ENCODE peak calls at places on chromosomes 5 and 9, in nine cellular contexts. One of them, this sample, is unnamed.

GRCh38 chr9:115262477-115262876 is 144.5 kb upstream of the TNC start:
- DNase-seq in nephron progenitor cell: no peak
- DNase-seq in H54: peak
- DNase-seq in endothelial cell: no peak
- DNase-seq in activated CD4-positive, alpha-beta T cell treated with anti-CD3 and anti-CD28 coated beads, Interleukin-2, amount 50 U/mL, for 48 hours: no peak
- DNase-seq in NCI-H1092: peak
- DNase-seq in T-helper 2 cell: no peak
- DNase-seq in CD8-positive, alpha-beta T cell: no peak
- DNase-seq in posterior vena cava: no peak
- DNase-seq in this sample: no peak

GRCh38 chr9:121026768-121027167 is 23.3 kb downstream of the C5 start:
- DNase-seq in nephron progenitor cell: no peak
- DNase-seq in H54: no peak
- DNase-seq in endothelial cell: no peak
- DNase-seq in activated CD4-positive, alpha-beta T cell treated with anti-CD3 and anti-CD28 coated beads, Interleukin-2, amount 50 U/mL, for 48 hours: no peak
- DNase-seq in NCI-H1092: no peak
- DNase-seq in T-helper 2 cell: no peak
- DNase-seq in CD8-positive, alpha-beta T cell: no peak
- DNase-seq in posterior vena cava: no peak
- DNase-seq in this sample: no peak

GRCh38 chr5:37506241-37506640 is 127.1 kb downstream of the WDR70 start:
- DNase-seq in nephron progenitor cell: no peak
- DNase-seq in H54: no peak
- DNase-seq in endothelial cell: no peak
- DNase-seq in activated CD4-positive, alpha-beta T cell treated with anti-CD3 and anti-CD28 coated beads, Interleukin-2, amount 50 U/mL, for 48 hours: no peak
- DNase-seq in NCI-H1092: no peak
- DNase-seq in T-helper 2 cell: no peak
- DNase-seq in CD8-positive, alpha-beta T cell: no peak
- DNase-seq in posterior vena cava: no peak
- DNase-seq in this sample: no peak

GRCh38 chr5:139900546-139901250 is 105.1 kb downstream of the PSD2 start:
- DNase-seq in nephron progenitor cell: no peak
- DNase-seq in H54: no peak
- DNase-seq in endothelial cell: no peak
- DNase-seq in activated CD4-positive, alpha-beta T cell treated with anti-CD3 and anti-CD28 coated beads, Interleukin-2, amount 50 U/mL, for 48 hours: no peak
- DNase-seq in NCI-H1092: no peak
- DNase-seq in T-helper 2 cell: no peak
- DNase-seq in CD8-positive, alpha-beta T cell: no peak
- DNase-seq in posterior vena cava: no peak
- DNase-seq in this sample: no peak

GRCh38 chr5:9924614-9925013 is 294.5 kb upstream of the TAS2R1 start:
- DNase-seq in nephron progenitor cell: no peak
- DNase-seq in H54: peak
- DNase-seq in endothelial cell: no peak
- DNase-seq in activated CD4-positive, alpha-beta T cell treated with anti-CD3 and anti-CD28 coated beads, Interleukin-2, amount 50 U/mL, for 48 hours: no peak
- DNase-seq in NCI-H1092: no peak
- DNase-seq in T-helper 2 cell: peak
- DNase-seq in CD8-positive, alpha-beta T cell: no peak
- DNase-seq in posterior vena cava: no peak
- DNase-seq in this sample: no peak

GRCh38 chr5:98927242-98927987 is 1.4 kb downstream of the CHD1 start:
- DNase-seq in nephron progenitor cell: peak
- DNase-seq in H54: peak
- DNase-seq in endothelial cell: peak
- DNase-seq in activated CD4-positive, alpha-beta T cell treated with anti-CD3 and anti-CD28 coated beads, Interleukin-2, amount 50 U/mL, for 48 hours: peak
- DNase-seq in NCI-H1092: no peak
- DNase-seq in T-helper 2 cell: peak
- DNase-seq in CD8-positive, alpha-beta T cell: peak
- DNase-seq in posterior vena cava: no peak
- DNase-seq in this sample: peak

GRCh38 chr9:117528225-117528624 is 113.4 kb upstream of the ASTN2 start:
- DNase-seq in nephron progenitor cell: no peak
- DNase-seq in H54: no peak
- DNase-seq in endothelial cell: no peak
- DNase-seq in activated CD4-positive, alpha-beta T cell treated with anti-CD3 and anti-CD28 coated beads, Interleukin-2, amount 50 U/mL, for 48 hours: no peak
- DNase-seq in NCI-H1092: no peak
- DNase-seq in T-helper 2 cell: no peak
- DNase-seq in CD8-positive, alpha-beta T cell: no peak
- DNase-seq in posterior vena cava: no peak
- DNase-seq in this sample: no peak

GRCh38 chr5:97735209-97735608 is 552.2 kb upstream of the RIOK2 start:
- DNase-seq in nephron progenitor cell: no peak
- DNase-seq in H54: peak
- DNase-seq in endothelial cell: no peak
- DNase-seq in activated CD4-positive, alpha-beta T cell treated with anti-CD3 and anti-CD28 coated beads, Interleukin-2, amount 50 U/mL, for 48 hours: no peak
- DNase-seq in NCI-H1092: no peak
- DNase-seq in T-helper 2 cell: no peak
- DNase-seq in CD8-positive, alpha-beta T cell: no peak
- DNase-seq in posterior vena cava: no peak
- DNase-seq in this sample: no peak

GRCh38 chr5:179908528-179908927 is 831 bp upstream of the TBC1D9B start:
- DNase-seq in nephron progenitor cell: peak
- DNase-seq in H54: no peak
- DNase-seq in endothelial cell: peak
- DNase-seq in activated CD4-positive, alpha-beta T cell treated with anti-CD3 and anti-CD28 coated beads, Interleukin-2, amount 50 U/mL, for 48 hours: peak
- DNase-seq in NCI-H1092: no peak
- DNase-seq in T-helper 2 cell: no peak
- DNase-seq in CD8-positive, alpha-beta T cell: no peak
- DNase-seq in posterior vena cava: peak
- DNase-seq in this sample: peak